ENCODE peak calls at places on chromosomes 7 and 10, in four cellular contexts. One of them, this sample, is unnamed.

GRCh38 chr10:101580486-101581399 is 7.3 kb downstream of the POLL start:
- DNase-seq in H1: no peak
- DNase-seq in trophoblast cell: no peak
- DNase-seq in neuronal stem cell: no peak
- DNase-seq in this sample: no peak

GRCh38 chr7:73557397-73558257 is at the start of gene BCL7B:
- DNase-seq in neuronal stem cell: peak; percentile 68
- DNase-seq in trophoblast cell: peak; percentile 91
- DNase-seq in H1: peak; percentile 38
- DNase-seq in this sample: peak; percentile 65

GRCh38 chr10:7866191-7866590 is 47.9 kb downstream of the TAF3 start:
- DNase-seq in H1: no peak
- DNase-seq in neuronal stem cell: no peak
- DNase-seq in trophoblast cell: no peak
- DNase-seq in this sample: peak; percentile 65

GRCh38 chr7:149479554-149479953 is 18.1 kb downstream of the ZNF746 start:
- DNase-seq in neuronal stem cell: no peak
- DNase-seq in trophoblast cell: no peak
- DNase-seq in H1: no peak
- DNase-seq in this sample: no peak

GRCh38 chr7:144670251-144670650 is 165.6 kb downstream of the TPK1 start:
- DNase-seq in H1: no peak
- DNase-seq in neuronal stem cell: no peak
- DNase-seq in trophoblast cell: peak; percentile 69
- DNase-seq in this sample: no peak

GRCh38 chr10:35453855-35454532 is 117.7 kb downstream of the CCNY start:
- DNase-seq in neuronal stem cell: no peak
- DNase-seq in trophoblast cell: peak; percentile 48
- DNase-seq in H1: no peak
- DNase-seq in this sample: peak; percentile 28

GRCh38 chr7:71301167-71301566 is 169.2 kb downstream of the GALNT17 start:
- DNase-seq in neuronal stem cell: no peak
- DNase-seq in H1: no peak
- DNase-seq in trophoblast cell: no peak
- DNase-seq in this sample: no peak

GRCh38 chr7:98878365-98879197 is at the start of gene TRRAP:
- DNase-seq in trophoblast cell: peak; percentile 63
- DNase-seq in neuronal stem cell: peak; percentile 72
- DNase-seq in H1: no peak
- DNase-seq in this sample: peak; percentile 68

GRCh38 chr7:158957507-158957900 is 101.1 kb downstream of the DYNC2I1 start:
- DNase-seq in trophoblast cell: no peak
- DNase-seq in H1: no peak
- DNase-seq in neuronal stem cell: no peak
- DNase-seq in this sample: no peak

GRCh38 chr10:33422779-33423520 is 88.5 kb upstream of the NRP1 start:
- DNase-seq in H1: no peak
- DNase-seq in neuronal stem cell: no peak
- DNase-seq in trophoblast cell: no peak
- DNase-seq in this sample: no peak

GRCh38 chr7:105618016-105618296 is 36.7 kb upstream of the EFCAB10 start:
- DNase-seq in H1: no peak
- DNase-seq in trophoblast cell: no peak
- DNase-seq in neuronal stem cell: no peak
- DNase-seq in this sample: no peak

GRCh38 chr10:77333610-77334340 is 303.8 kb downstream of the KCNMA1 start:
- DNase-seq in H1: no peak
- DNase-seq in neuronal stem cell: no peak
- DNase-seq in trophoblast cell: no peak
- DNase-seq in this sample: no peak

GRCh38 chr10:96998329-96998888 is 166.3 kb downstream of the LCOR start:
- DNase-seq in neuronal stem cell: no peak
- DNase-seq in H1: no peak
- DNase-seq in trophoblast cell: no peak
- DNase-seq in this sample: peak; percentile 57

GRCh38 chr10:77637986-77638765 is 568 bp upstream of the KCNMA1 start:
- DNase-seq in neuronal stem cell: no peak
- DNase-seq in trophoblast cell: peak; percentile 14
- DNase-seq in H1: no peak
- DNase-seq in this sample: peak; percentile 61

GRCh38 chr7:157464971-157465481 is 128.2 kb downstream of the DNAJB6 start:
- DNase-seq in trophoblast cell: no peak
- DNase-seq in H1: no peak
- DNase-seq in neuronal stem cell: no peak
- DNase-seq in this sample: no peak

GRCh38 chr7:36118344-36118743 is 34.7 kb upstream of the EEPD1 start:
- DNase-seq in trophoblast cell: no peak
- DNase-seq in H1: no peak
- DNase-seq in neuronal stem cell: no peak
- DNase-seq in this sample: no peak

GRCh38 chr10:123044391-123044790 is 35.6 kb downstream of the ACADSB start:
- DNase-seq in neuronal stem cell: no peak
- DNase-seq in trophoblast cell: peak; percentile 3
- DNase-seq in H1: no peak
- DNase-seq in this sample: no peak

GRCh38 chr10:120365872-120366271 is 91.2 kb upstream of the PLPP4 start:
- DNase-seq in H1: no peak
- DNase-seq in trophoblast cell: no peak
- DNase-seq in neuronal stem cell: no peak
- DNase-seq in this sample: no peak

GRCh38 chr10:4028027-4028471 is 243.0 kb upstream of the KLF6 start:
- DNase-seq in trophoblast cell: peak; percentile 31
- DNase-seq in neuronal stem cell: no peak
- DNase-seq in H1: no peak
- DNase-seq in this sample: peak; percentile 88

GRCh38 chr7:155463114-155463811 is 5.3 kb downstream of the EN2 start:
- DNase-seq in trophoblast cell: no peak
- DNase-seq in H1: no peak
- DNase-seq in neuronal stem cell: no peak
- DNase-seq in this sample: no peak

GRCh38 chr7:22675436-22675835 is 51.6 kb upstream of the IL6 start:
- DNase-seq in trophoblast cell: no peak
- DNase-seq in neuronal stem cell: no peak
- DNase-seq in H1: no peak
- DNase-seq in this sample: no peak

GRCh38 chr7:4200546-4201094 is 481.5 kb upstream of the FOXK1 start:
- DNase-seq in H1: no peak
- DNase-seq in trophoblast cell: no peak
- DNase-seq in neuronal stem cell: no peak
- DNase-seq in this sample: no peak

GRCh38 chr7:153473189-153473588 is 579.0 kb upstream of the DPP6 start:
- DNase-seq in H1: no peak
- DNase-seq in trophoblast cell: no peak
- DNase-seq in neuronal stem cell: no peak
- DNase-seq in this sample: no peak

GRCh38 chr10:89555688-89556445 is 20.5 kb upstream of the SLC16A12 start:
- DNase-seq in neuronal stem cell: no peak
- DNase-seq in trophoblast cell: peak; percentile 62
- DNase-seq in H1: no peak
- DNase-seq in this sample: no peak

GRCh38 chr7:128841171-128841690 is 11.0 kb downstream of the FLNC start:
- DNase-seq in trophoblast cell: peak; percentile 21
- DNase-seq in H1: no peak
- DNase-seq in neuronal stem cell: no peak
- DNase-seq in this sample: no peak

GRCh38 chr10:59019603-59020002 is 156.8 kb upstream of the PHYHIPL start:
- DNase-seq in trophoblast cell: no peak
- DNase-seq in H1: no peak
- DNase-seq in neuronal stem cell: peak; percentile 21
- DNase-seq in this sample: no peak

GRCh38 chr7:93461350-93461749 is 113.2 kb downstream of the CALCR start:
- DNase-seq in H1: no peak
- DNase-seq in neuronal stem cell: no peak
- DNase-seq in trophoblast cell: no peak
- DNase-seq in this sample: no peak

GRCh38 chr7:80319461-80319860 is 184.8 kb downstream of the GNAI1 start:
- DNase-seq in trophoblast cell: no peak
- DNase-seq in H1: no peak
- DNase-seq in neuronal stem cell: no peak
- DNase-seq in this sample: no peak

GRCh38 chr10:77911535-77912123 is 14.9 kb downstream of the DLG5 start:
- DNase-seq in H1: no peak
- DNase-seq in trophoblast cell: peak; percentile 64
- DNase-seq in neuronal stem cell: no peak
- DNase-seq in this sample: peak; percentile 81

GRCh38 chr10:80204801-80205477 is 398 bp downstream of the ANXA11 start:
- DNase-seq in H1: no peak
- DNase-seq in trophoblast cell: peak; percentile 37
- DNase-seq in neuronal stem cell: no peak
- DNase-seq in this sample: peak; percentile 45

GRCh38 chr7:81161459-81162075 is 242.7 kb upstream of the SEMA3C start:
- DNase-seq in trophoblast cell: peak; percentile 91
- DNase-seq in neuronal stem cell: no peak
- DNase-seq in H1: no peak
- DNase-seq in this sample: peak; percentile 96

GRCh38 chr10:123891147-123892011 is at the start of gene CPXM2:
- DNase-seq in neuronal stem cell: no peak
- DNase-seq in H1: peak; percentile 34
- DNase-seq in trophoblast cell: no peak
- DNase-seq in this sample: no peak

GRCh38 chr10:71216751-71217265 is 4.4 kb downstream of the UNC5B start:
- DNase-seq in H1: no peak
- DNase-seq in trophoblast cell: peak; percentile 2
- DNase-seq in neuronal stem cell: no peak
- DNase-seq in this sample: peak; percentile 64

GRCh38 chr7:138705122-138705521 is 4.0 kb upstream of the SVOPL start:
- DNase-seq in neuronal stem cell: no peak
- DNase-seq in H1: no peak
- DNase-seq in trophoblast cell: no peak
- DNase-seq in this sample: peak; percentile 35

GRCh38 chr7:21898265-21898930 is 47.3 kb downstream of the CDCA7L start:
- DNase-seq in trophoblast cell: peak; percentile 6
- DNase-seq in neuronal stem cell: no peak
- DNase-seq in H1: no peak
- DNase-seq in this sample: no peak

GRCh38 chr10:79245539-79246208 is 101.6 kb upstream of the PPIF start:
- DNase-seq in neuronal stem cell: no peak
- DNase-seq in trophoblast cell: peak; percentile 58
- DNase-seq in H1: no peak
- DNase-seq in this sample: no peak

DNA sequence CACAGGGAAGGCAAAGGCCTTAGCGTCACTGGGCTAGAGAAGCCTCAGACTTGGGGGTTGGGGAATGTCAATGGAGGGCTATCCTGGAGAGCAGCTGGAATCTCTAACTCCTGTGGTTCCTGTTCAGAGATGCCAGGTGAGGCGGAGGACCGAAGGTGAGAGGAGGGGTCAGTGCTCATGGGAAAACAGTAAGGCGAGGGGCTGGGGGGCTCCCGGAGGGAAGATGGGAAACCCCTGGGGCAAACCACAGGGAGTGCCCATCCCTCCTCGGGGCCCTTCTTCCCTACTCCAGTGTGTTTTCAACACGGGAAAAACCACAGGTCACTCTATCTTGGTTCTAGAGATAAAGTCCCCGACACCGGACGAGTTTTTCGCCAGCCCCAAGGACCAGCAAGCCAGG is 3.3 kb downstream of the LRCH4 start:
- DNase-seq in trophoblast cell: no peak
- DNase-seq in H1: no peak
- DNase-seq in neuronal stem cell: no peak
- DNase-seq in this sample: no peak
- H3K4me3 ChIP-seq in trophoblast cell: no peak overlapping the region
- H3K4me3 ChIP-seq in H1: no peak overlapping the region
- H3K4me3 ChIP-seq in neuronal stem cell: no peak overlapping the region
- H3K4me3 ChIP-seq in this sample: no peak overlapping the region

DNA sequence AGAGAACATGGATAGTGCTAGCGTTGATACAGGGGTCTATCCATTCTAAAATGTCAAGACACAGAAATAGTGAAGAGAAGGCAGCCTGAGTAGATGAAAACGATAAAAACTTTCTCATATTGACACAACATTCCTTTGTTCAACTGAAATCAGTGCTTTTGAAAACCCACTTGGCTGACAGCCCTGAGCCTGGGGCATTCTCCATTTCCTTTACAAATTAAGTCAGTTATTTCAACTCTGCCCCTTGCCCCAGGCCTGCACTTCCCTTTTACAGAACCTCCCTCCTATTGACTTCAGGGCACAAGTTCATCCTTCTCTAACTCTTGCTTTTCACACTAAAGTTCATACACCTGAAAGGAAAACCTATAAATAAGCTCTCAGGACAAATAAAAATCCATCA is 135.1 kb downstream of the PDE1C start:
- DNase-seq in H1: no peak
- DNase-seq in neuronal stem cell: no peak
- DNase-seq in trophoblast cell: no peak
- DNase-seq in this sample: no peak
- H2BK12ac ChIP-seq in H1: no peak overlapping the region
- H2BK12ac ChIP-seq in neuronal stem cell: no peak overlapping the region
- H2BK12ac ChIP-seq in trophoblast cell: no peak overlapping the region
- H2BK12ac ChIP-seq in this sample: no peak overlapping the region

DNA sequence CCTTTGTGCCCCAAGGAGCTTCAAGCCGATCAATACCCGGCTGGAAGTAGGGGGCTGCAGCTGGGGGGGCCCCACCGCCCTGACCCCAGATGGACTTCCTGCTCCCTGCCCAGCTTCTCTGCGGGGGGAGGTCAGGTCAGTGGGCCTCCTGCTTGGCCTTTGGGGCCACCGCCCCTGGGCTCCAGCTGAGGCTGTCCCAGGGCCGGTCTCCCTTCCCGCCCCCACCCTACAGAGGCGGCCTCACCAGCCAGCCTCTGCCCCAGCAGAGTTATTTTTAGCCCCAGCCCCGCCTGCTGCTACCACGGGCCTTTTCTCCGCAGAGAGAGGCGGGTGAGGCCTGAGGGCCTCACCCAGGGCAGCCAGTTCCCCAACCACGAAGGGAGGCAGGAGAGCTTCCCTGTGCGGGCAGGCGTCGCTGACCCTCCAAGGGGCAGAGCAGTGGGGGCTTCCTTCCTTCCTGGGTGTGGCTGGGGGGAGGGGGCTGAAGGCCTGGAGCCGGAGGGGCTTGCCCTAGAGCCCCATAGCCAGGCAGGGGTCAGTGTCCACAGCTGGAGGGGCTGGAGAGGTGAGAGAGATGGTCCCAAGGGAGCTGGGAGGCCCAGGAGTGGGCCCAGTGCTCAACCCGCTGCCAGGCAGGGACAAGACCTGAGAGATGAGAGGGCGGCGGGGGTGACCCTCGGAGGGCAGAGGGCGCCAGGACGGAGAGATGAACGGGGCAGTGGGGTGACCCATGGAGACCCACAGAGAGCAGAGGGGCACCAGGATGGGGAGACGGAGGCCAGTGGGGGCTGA is 24.6 kb downstream of the PWWP2B start:
- DNase-seq in H1: no peak
- DNase-seq in trophoblast cell: peak; percentile 75
- DNase-seq in neuronal stem cell: no peak
- DNase-seq in this sample: peak; percentile 85
- H3K4me3 ChIP-seq in H1: no peak overlapping the region
- H3K4me3 ChIP-seq in trophoblast cell: no peak overlapping the region
- H3K4me3 ChIP-seq in neuronal stem cell: no peak overlapping the region
- H3K4me3 ChIP-seq in this sample: no peak overlapping the region

DNA sequence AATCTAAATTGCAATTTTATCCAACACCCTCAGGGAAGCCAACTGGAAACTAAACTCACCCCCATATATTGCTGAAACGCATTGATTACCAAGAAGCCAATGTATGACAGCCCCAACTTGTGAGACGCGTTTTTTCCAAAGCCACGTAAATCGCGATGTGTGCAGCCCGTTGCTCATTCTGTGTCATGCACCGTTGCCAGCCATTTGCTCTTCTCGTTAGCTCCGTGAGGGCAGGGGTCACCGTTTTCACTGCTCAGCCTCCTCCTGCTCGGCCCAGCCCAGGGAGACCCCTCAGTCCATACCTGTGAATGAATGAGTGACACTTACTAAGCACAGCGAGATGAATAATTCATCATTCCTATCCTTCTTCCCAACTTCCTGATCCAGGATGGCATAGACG is 104.4 kb upstream of the SDK1 start:
- DNase-seq in trophoblast cell: no peak
- DNase-seq in neuronal stem cell: no peak
- DNase-seq in H1: no peak
- DNase-seq in this sample: no peak
- H2BK12ac ChIP-seq in trophoblast cell: no peak overlapping the region
- H2BK12ac ChIP-seq in neuronal stem cell: no peak overlapping the region
- H2BK12ac ChIP-seq in H1: peak overlapping the region; percentile 97
- H2BK12ac ChIP-seq in this sample: no peak overlapping the region

This sample was measured in mesenchymal stem cell.